ENCODE peak calls at places on chromosomes 2 and 18, in seven cellular contexts. One of them, this sample, is unnamed.

GRCh38 chr2:72089537-72089936 is 58.1 kb downstream of the CYP26B1 start:
- DNase-seq in dorsolateral prefrontal cortex: no peak
- DNase-seq in lower leg skin: no peak
- DNase-seq in cardiac fibroblast: no peak
- DNase-seq in kidney epithelial cell: no peak
- DNase-seq in RWPE1: no peak
- DNase-seq in AG04450: no peak
- DNase-seq in this sample: no peak

GRCh38 chr2:174122185-174122584 is 126.1 kb downstream of the OLA1 start:
- DNase-seq in dorsolateral prefrontal cortex: no peak
- DNase-seq in lower leg skin: no peak
- DNase-seq in cardiac fibroblast: no peak
- DNase-seq in kidney epithelial cell: no peak
- DNase-seq in RWPE1: no peak
- DNase-seq in AG04450: no peak
- DNase-seq in this sample: no peak

GRCh38 chr2:204074434-204074833 is 137.9 kb downstream of the ICOS start:
- DNase-seq in dorsolateral prefrontal cortex: no peak
- DNase-seq in lower leg skin: no peak
- DNase-seq in cardiac fibroblast: no peak
- DNase-seq in kidney epithelial cell: no peak
- DNase-seq in RWPE1: no peak
- DNase-seq in AG04450: no peak
- DNase-seq in this sample: no peak

GRCh38 chr2:43343573-43344304 is 117.3 kb upstream of the ZFP36L2 start:
- DNase-seq in dorsolateral prefrontal cortex: no peak
- DNase-seq in lower leg skin: peak
- DNase-seq in cardiac fibroblast: peak
- DNase-seq in kidney epithelial cell: peak
- DNase-seq in RWPE1: no peak
- DNase-seq in AG04450: peak
- DNase-seq in this sample: peak

GRCh38 chr2:74766780-74767179 is 67.1 kb upstream of the HK2 start:
- DNase-seq in dorsolateral prefrontal cortex: no peak
- DNase-seq in lower leg skin: no peak
- DNase-seq in cardiac fibroblast: no peak
- DNase-seq in kidney epithelial cell: no peak
- DNase-seq in RWPE1: no peak
- DNase-seq in AG04450: no peak
- DNase-seq in this sample: no peak

GRCh38 chr18:48909721-48910120 is 41.0 kb downstream of the SMAD7 start:
- DNase-seq in dorsolateral prefrontal cortex: no peak
- DNase-seq in lower leg skin: no peak
- DNase-seq in cardiac fibroblast: no peak
- DNase-seq in kidney epithelial cell: no peak
- DNase-seq in RWPE1: no peak
- DNase-seq in AG04450: no peak
- DNase-seq in this sample: no peak

GRCh38 chr2:165203689-165204559 is at the start of gene SCN3A:
- DNase-seq in dorsolateral prefrontal cortex: no peak
- DNase-seq in lower leg skin: no peak
- DNase-seq in cardiac fibroblast: peak
- DNase-seq in kidney epithelial cell: no peak
- DNase-seq in RWPE1: peak
- DNase-seq in AG04450: peak
- DNase-seq in this sample: peak

GRCh38 chr2:202023198-202023903 is 10.3 kb upstream of the FZD7 start:
- DNase-seq in dorsolateral prefrontal cortex: no peak
- DNase-seq in lower leg skin: no peak
- DNase-seq in cardiac fibroblast: no peak
- DNase-seq in kidney epithelial cell: no peak
- DNase-seq in RWPE1: no peak
- DNase-seq in AG04450: no peak
- DNase-seq in this sample: no peak

GRCh38 chr2:126720647-126721046 is 64.7 kb downstream of the GYPC start:
- DNase-seq in dorsolateral prefrontal cortex: no peak
- DNase-seq in lower leg skin: no peak
- DNase-seq in cardiac fibroblast: no peak
- DNase-seq in kidney epithelial cell: no peak
- DNase-seq in RWPE1: no peak
- DNase-seq in AG04450: no peak
- DNase-seq in this sample: no peak

GRCh38 chr2:80304522-80304878 is at the start of gene LRRTM1:
- DNase-seq in dorsolateral prefrontal cortex: peak
- DNase-seq in lower leg skin: no peak
- DNase-seq in cardiac fibroblast: no peak
- DNase-seq in kidney epithelial cell: no peak
- DNase-seq in RWPE1: peak
- DNase-seq in AG04450: no peak
- DNase-seq in this sample: no peak

GRCh38 chr2:7430869-7431641 is 513.8 kb downstream of the RNF144A start:
- DNase-seq in dorsolateral prefrontal cortex: no peak
- DNase-seq in lower leg skin: peak
- DNase-seq in cardiac fibroblast: no peak
- DNase-seq in kidney epithelial cell: no peak
- DNase-seq in RWPE1: no peak
- DNase-seq in AG04450: no peak
- DNase-seq in this sample: no peak

GRCh38 chr2:150878347-150878746 is 383.3 kb downstream of the RBM43 start:
- DNase-seq in dorsolateral prefrontal cortex: no peak
- DNase-seq in lower leg skin: no peak
- DNase-seq in cardiac fibroblast: peak
- DNase-seq in kidney epithelial cell: no peak
- DNase-seq in RWPE1: peak
- DNase-seq in AG04450: no peak
- DNase-seq in this sample: no peak

GRCh38 chr2:31979966-31980365 is 30.8 kb downstream of the MEMO1 start:
- DNase-seq in dorsolateral prefrontal cortex: no peak
- DNase-seq in lower leg skin: no peak
- DNase-seq in cardiac fibroblast: peak
- DNase-seq in kidney epithelial cell: no peak
- DNase-seq in RWPE1: no peak
- DNase-seq in AG04450: no peak
- DNase-seq in this sample: no peak

GRCh38 chr2:236768393-236769140 is 198.9 kb downstream of the ACKR3 start:
- DNase-seq in dorsolateral prefrontal cortex: no peak
- DNase-seq in lower leg skin: no peak
- DNase-seq in cardiac fibroblast: peak
- DNase-seq in kidney epithelial cell: no peak
- DNase-seq in RWPE1: no peak
- DNase-seq in AG04450: no peak
- DNase-seq in this sample: peak

GRCh38 chr2:234863043-234863934 is 88.5 kb upstream of the SH3BP4 start:
- DNase-seq in dorsolateral prefrontal cortex: peak
- DNase-seq in lower leg skin: peak
- DNase-seq in cardiac fibroblast: peak
- DNase-seq in kidney epithelial cell: no peak
- DNase-seq in RWPE1: peak
- DNase-seq in AG04450: peak
- DNase-seq in this sample: no peak

GRCh38 chr2:18949871-18950597 is 360.7 kb upstream of the NT5C1B start:
- DNase-seq in dorsolateral prefrontal cortex: no peak
- DNase-seq in lower leg skin: no peak
- DNase-seq in cardiac fibroblast: peak
- DNase-seq in kidney epithelial cell: no peak
- DNase-seq in RWPE1: no peak
- DNase-seq in AG04450: peak
- DNase-seq in this sample: peak

GRCh38 chr18:67428805-67429204 is 87.7 kb downstream of the DSEL start:
- DNase-seq in dorsolateral prefrontal cortex: no peak
- DNase-seq in lower leg skin: no peak
- DNase-seq in cardiac fibroblast: peak
- DNase-seq in kidney epithelial cell: no peak
- DNase-seq in RWPE1: no peak
- DNase-seq in AG04450: no peak
- DNase-seq in this sample: peak

GRCh38 chr2:37852585-37853014 is 72.5 kb upstream of the RMDN2 start:
- DNase-seq in dorsolateral prefrontal cortex: no peak
- DNase-seq in lower leg skin: no peak
- DNase-seq in cardiac fibroblast: no peak
- DNase-seq in kidney epithelial cell: no peak
- DNase-seq in RWPE1: no peak
- DNase-seq in AG04450: no peak
- DNase-seq in this sample: no peak

GRCh38 chr2:112959109-112959591 is 18.7 kb upstream of the IL36G start:
- DNase-seq in dorsolateral prefrontal cortex: no peak
- DNase-seq in lower leg skin: no peak
- DNase-seq in cardiac fibroblast: peak
- DNase-seq in kidney epithelial cell: no peak
- DNase-seq in RWPE1: no peak
- DNase-seq in AG04450: no peak
- DNase-seq in this sample: no peak

GRCh38 chr2:153432381-153432780 is 46.2 kb downstream of the RPRM start:
- DNase-seq in dorsolateral prefrontal cortex: no peak
- DNase-seq in lower leg skin: no peak
- DNase-seq in cardiac fibroblast: no peak
- DNase-seq in kidney epithelial cell: no peak
- DNase-seq in RWPE1: no peak
- DNase-seq in AG04450: no peak
- DNase-seq in this sample: no peak

GRCh38 chr2:152499921-152500320 is 164.9 kb downstream of the FMNL2 start:
- DNase-seq in dorsolateral prefrontal cortex: no peak
- DNase-seq in lower leg skin: peak
- DNase-seq in cardiac fibroblast: peak
- DNase-seq in kidney epithelial cell: peak
- DNase-seq in RWPE1: no peak
- DNase-seq in AG04450: no peak
- DNase-seq in this sample: no peak

GRCh38 chr2:119580550-119581072 is 36.4 kb downstream of the CFAP221 start:
- DNase-seq in dorsolateral prefrontal cortex: no peak
- DNase-seq in lower leg skin: no peak
- DNase-seq in cardiac fibroblast: no peak
- DNase-seq in kidney epithelial cell: no peak
- DNase-seq in RWPE1: no peak
- DNase-seq in AG04450: no peak
- DNase-seq in this sample: no peak

GRCh38 chr2:135985826-135986393 is 484 bp upstream of the DARS1 start:
- DNase-seq in dorsolateral prefrontal cortex: no peak
- DNase-seq in lower leg skin: no peak
- DNase-seq in cardiac fibroblast: no peak
- DNase-seq in kidney epithelial cell: no peak
- DNase-seq in RWPE1: no peak
- DNase-seq in AG04450: no peak
- DNase-seq in this sample: no peak

GRCh38 chr2:183684686-183685085 is 560.4 kb downstream of the NUP35 start:
- DNase-seq in dorsolateral prefrontal cortex: no peak
- DNase-seq in lower leg skin: no peak
- DNase-seq in cardiac fibroblast: no peak
- DNase-seq in kidney epithelial cell: no peak
- DNase-seq in RWPE1: no peak
- DNase-seq in AG04450: no peak
- DNase-seq in this sample: no peak

GRCh38 chr2:237097911-237098702 is 12.4 kb downstream of the COPS8 start:
- DNase-seq in dorsolateral prefrontal cortex: no peak
- DNase-seq in lower leg skin: peak
- DNase-seq in cardiac fibroblast: peak
- DNase-seq in kidney epithelial cell: peak
- DNase-seq in RWPE1: peak
- DNase-seq in AG04450: no peak
- DNase-seq in this sample: peak

GRCh38 chr2:240626531-240627300 is 1.4 kb downstream of the GPR35 start:
- DNase-seq in dorsolateral prefrontal cortex: peak
- DNase-seq in lower leg skin: no peak
- DNase-seq in cardiac fibroblast: no peak
- DNase-seq in kidney epithelial cell: no peak
- DNase-seq in RWPE1: no peak
- DNase-seq in AG04450: no peak
- DNase-seq in this sample: no peak

GRCh38 chr2:238467772-238468171 is 41.0 kb downstream of the ASB1 start:
- DNase-seq in dorsolateral prefrontal cortex: no peak
- DNase-seq in lower leg skin: no peak
- DNase-seq in cardiac fibroblast: peak
- DNase-seq in kidney epithelial cell: no peak
- DNase-seq in RWPE1: no peak
- DNase-seq in AG04450: no peak
- DNase-seq in this sample: no peak

GRCh38 chr2:238464389-238464788 is 37.7 kb downstream of the ASB1 start:
- DNase-seq in dorsolateral prefrontal cortex: no peak
- DNase-seq in lower leg skin: no peak
- DNase-seq in cardiac fibroblast: no peak
- DNase-seq in kidney epithelial cell: no peak
- DNase-seq in RWPE1: no peak
- DNase-seq in AG04450: no peak
- DNase-seq in this sample: no peak

GRCh38 chr2:238467062-238467461 is 40.3 kb downstream of the ASB1 start:
- DNase-seq in dorsolateral prefrontal cortex: no peak
- DNase-seq in lower leg skin: no peak
- DNase-seq in cardiac fibroblast: no peak
- DNase-seq in kidney epithelial cell: no peak
- DNase-seq in RWPE1: no peak
- DNase-seq in AG04450: no peak
- DNase-seq in this sample: no peak

GRCh38 chr2:238466242-238466598 is 39.5 kb downstream of the ASB1 start:
- DNase-seq in dorsolateral prefrontal cortex: no peak
- DNase-seq in lower leg skin: no peak
- DNase-seq in cardiac fibroblast: no peak
- DNase-seq in kidney epithelial cell: no peak
- DNase-seq in RWPE1: no peak
- DNase-seq in AG04450: no peak
- DNase-seq in this sample: no peak

GRCh38 chr2:238465487-238466241 is 38.9 kb downstream of the ASB1 start:
- DNase-seq in dorsolateral prefrontal cortex: no peak
- DNase-seq in lower leg skin: no peak
- DNase-seq in cardiac fibroblast: no peak
- DNase-seq in kidney epithelial cell: no peak
- DNase-seq in RWPE1: no peak
- DNase-seq in AG04450: no peak
- DNase-seq in this sample: no peak
- TF ChIP-seq CTCF in dorsolateral prefrontal cortex: no peak
- TF ChIP-seq CTCF in lower leg skin: no peak
- TF ChIP-seq CTCF in cardiac fibroblast: no peak
- TF ChIP-seq CTCF in kidney epithelial cell: no peak
- TF ChIP-seq CTCF in RWPE1: no peak
- TF ChIP-seq CTCF in AG04450: no peak
- TF ChIP-seq CTCF in this sample: no peak

GRCh38 chr18:58231930-58232329 is 187.9 kb downstream of the NEDD4L start:
- DNase-seq in dorsolateral prefrontal cortex: no peak
- DNase-seq in lower leg skin: no peak
- DNase-seq in cardiac fibroblast: peak
- DNase-seq in kidney epithelial cell: no peak
- DNase-seq in RWPE1: no peak
- DNase-seq in AG04450: no peak
- DNase-seq in this sample: no peak
- TF ChIP-seq CTCF in dorsolateral prefrontal cortex: no peak
- TF ChIP-seq CTCF in lower leg skin: no peak
- TF ChIP-seq CTCF in cardiac fibroblast: peak
- TF ChIP-seq CTCF in kidney epithelial cell: peak
- TF ChIP-seq CTCF in RWPE1: no peak
- TF ChIP-seq CTCF in AG04450: peak
- TF ChIP-seq CTCF in this sample: peak

GRCh38 chr2:28499298-28499697 is 3.4 kb downstream of the PLB1 start:
- DNase-seq in dorsolateral prefrontal cortex: no peak
- DNase-seq in lower leg skin: no peak
- DNase-seq in cardiac fibroblast: no peak
- DNase-seq in kidney epithelial cell: no peak
- DNase-seq in RWPE1: no peak
- DNase-seq in AG04450: no peak
- DNase-seq in this sample: no peak
- TF ChIP-seq CTCF in dorsolateral prefrontal cortex: no peak
- TF ChIP-seq CTCF in lower leg skin: no peak
- TF ChIP-seq CTCF in cardiac fibroblast: no peak
- TF ChIP-seq CTCF in kidney epithelial cell: no peak
- TF ChIP-seq CTCF in RWPE1: no peak
- TF ChIP-seq CTCF in AG04450: no peak
- TF ChIP-seq CTCF in this sample: no peak

GRCh38 chr2:131152065-131152464 is 46.9 kb downstream of the PLEKHB2 start:
- DNase-seq in dorsolateral prefrontal cortex: no peak
- DNase-seq in lower leg skin: no peak
- DNase-seq in cardiac fibroblast: no peak
- DNase-seq in kidney epithelial cell: no peak
- DNase-seq in RWPE1: no peak
- DNase-seq in AG04450: no peak
- DNase-seq in this sample: no peak
- TF ChIP-seq CTCF in dorsolateral prefrontal cortex: no peak
- TF ChIP-seq CTCF in lower leg skin: no peak
- TF ChIP-seq CTCF in cardiac fibroblast: no peak
- TF ChIP-seq CTCF in kidney epithelial cell: no peak
- TF ChIP-seq CTCF in RWPE1: no peak
- TF ChIP-seq CTCF in AG04450: no peak
- TF ChIP-seq CTCF in this sample: no peak